ENCODE peak calls at places on chromosomes 2 and 18, in nine cellular contexts. Y is Right ventricle myocardium superior; R is NCI-H2081; V is adrenal gland; B is epithelial cell of esophagus; K is brain microvascular endothelial cell; H is activated naive CD4-positive, alpha-beta T cell; L is stimulated activated CD8-positive, alpha-beta memory T cell treated with anti-CD3 and anti-CD28 coated beads, Interleukin-7, amount 100 ng/mL, for 4 hours; W is NCI-H1092 treated with DMSO at 0.1 percent for 48 hours. Q is an unnamed sample.

GRCh38 chr2:86284987-86285386 is 52.4 kb downstream of the REEP1 start:
- DNase-seq in V (no peak), B (no peak), H (no peak), L (no peak), K (no peak), W (no peak), R (no peak), Y (no peak), Q (no peak)

GRCh38 chr2:86806059-86806857 is 15.5 kb upstream of the CD8A start:
- DNase-seq in K (no peak), B (no peak), L (no peak), R (no peak), H (no peak), V (no peak), W (no peak), Y (no peak), Q (no peak)

GRCh38 chr18:58662118-58662517 is 9.1 kb upstream of the MALT1 start:
- DNase-seq in B (no peak), R (no peak), L (no peak), Y (no peak), W (no peak), V (no peak), K (no peak), H (no peak), Q (no peak)

GRCh38 chr2:54772531-54772930 is 49.1 kb downstream of the EML6 start:
- DNase-seq in H (no peak), B (peak), Y (no peak), V (no peak), K (peak), L (no peak), R (no peak), W (no peak), Q (no peak)

GRCh38 chr2:169095631-169096105 is 26.3 kb downstream of the DHRS9 start:
- DNase-seq in R (no peak), V (no peak), W (no peak), L (no peak), B (peak), K (peak), H (no peak), Y (no peak), Q (no peak)

GRCh38 chr2:241659150-241659739 is 21.8 kb downstream of the ATG4B start:
- DNase-seq in B (peak), Y (peak), K (peak), R (peak), W (peak), V (peak), H (no peak), L (no peak), Q (peak)

GRCh38 chr2:120390381-120391055 is 44.6 kb downstream of the INHBB start:
- DNase-seq in V (no peak), W (no peak), K (no peak), H (no peak), Y (peak), B (no peak), R (no peak), L (no peak), Q (no peak)

GRCh38 chr2:10282621-10283105 is 20.0 kb upstream of the HPCAL1 start:
- DNase-seq in L (no peak), H (no peak), B (no peak), R (no peak), K (no peak), V (no peak), W (no peak), Y (peak), Q (no peak)

GRCh38 chr2:58925676-58926081 is 684.6 kb upstream of the FANCL start:
- DNase-seq in W (no peak), Y (peak), V (no peak), L (no peak), H (no peak), B (no peak), R (no peak), K (no peak), Q (no peak)

GRCh38 chr2:140274891-140275290 is 1494.7 kb upstream of the NXPH2 start:
- DNase-seq in H (no peak), K (no peak), B (peak), Y (no peak), R (peak), L (no peak), V (no peak), W (no peak), Q (no peak)

GRCh38 chr2:138433995-138434991 is 67.3 kb upstream of the SPOPL start:
- DNase-seq in R (no peak), K (no peak), H (no peak), W (no peak), B (peak), Y (no peak), L (no peak), V (no peak), Q (no peak)

GRCh38 chr2:106575955-106576354 is 88.8 kb downstream of the CD8B2 start:
- DNase-seq in Y (peak), L (no peak), V (no peak), W (no peak), K (peak), H (no peak), R (no peak), B (peak), Q (no peak)

GRCh38 chr2:128640847-128641360 is 322.2 kb upstream of the HS6ST1 start:
- DNase-seq in K (no peak), R (no peak), W (no peak), L (no peak), V (no peak), B (no peak), Y (no peak), H (no peak), Q (no peak)

GRCh38 chr2:235670974-235671787 is 177.3 kb downstream of the AGAP1 start:
- DNase-seq in L (no peak), R (peak), W (peak), Y (no peak), K (no peak), H (no peak), B (no peak), V (no peak), Q (no peak)

GRCh38 chr2:158034198-158034831 is 67.4 kb upstream of the UPP2 start:
- DNase-seq in B (peak), Y (no peak), V (peak), R (peak), H (no peak), L (no peak), W (peak), K (peak), Q (no peak)

GRCh38 chr2:6139142-6139541 is 447.0 kb downstream of the SOX11 start:
- DNase-seq in K (no peak), H (no peak), B (no peak), Y (no peak), R (no peak), L (no peak), W (no peak), V (no peak), Q (no peak)

GRCh38 chr18:2570772-2571199 is 519 bp downstream of the METTL4 start:
- DNase-seq in H (peak), R (peak), V (peak), Y (peak), B (peak), W (peak), K (peak), L (peak), Q (peak)

GRCh38 chr2:102618452-102619413 is 620 bp upstream of the SLC9A2 start:
- DNase-seq in L (no peak), V (peak), W (no peak), Y (peak), K (no peak), R (no peak), H (no peak), B (no peak), Q (no peak)

GRCh38 chr18:55322176-55322735 is 265.7 kb downstream of the TCF4 start:
- DNase-seq in Y (peak), V (peak), K (peak), L (no peak), H (no peak), R (peak), W (peak), B (peak), Q (no peak)

GRCh38 chr2:164589522-164589921 is 31.8 kb downstream of the GRB14 start:
- DNase-seq in K (peak), H (no peak), V (no peak), W (no peak), L (no peak), R (no peak), Y (no peak), B (no peak), Q (no peak)

GRCh38 chr2:218406209-218406948 is 6.7 kb downstream of the CTDSP1 start:
- DNase-seq in W (peak), R (peak), K (peak), L (peak), Y (peak), H (peak), V (peak), B (peak), Q (peak)

GRCh38 chr2:60510713-60511112 is 42.7 kb downstream of the BCL11A start:
- DNase-seq in Y (no peak), B (no peak), L (no peak), K (no peak), H (no peak), R (peak), V (no peak), W (no peak), Q (no peak)

GRCh38 chr2:119836455-119837142 is 76.9 kb downstream of the PTPN4 start:
- DNase-seq in W (no peak), V (no peak), Y (no peak), B (no peak), L (no peak), R (no peak), K (no peak), H (no peak), Q (no peak)

GRCh38 chr2:159902722-159903121 is 104.7 kb upstream of the CD302 start:
- DNase-seq in K (no peak), B (no peak), R (peak), H (no peak), W (peak), V (no peak), L (no peak), Y (no peak), Q (no peak)

GRCh38 chr2:172198361-172198760 is 95.7 kb upstream of the DLX2 start:
- DNase-seq in Y (no peak), W (no peak), V (no peak), K (no peak), R (no peak), B (no peak), H (no peak), L (no peak), Q (no peak)

GRCh38 chr2:159228006-159228655 is 58.4 kb downstream of the WDSUB1 start:
- DNase-seq in K (no peak), V (no peak), H (no peak), B (no peak), R (no peak), L (no peak), Y (no peak), W (no peak), Q (no peak)

GRCh38 chr18:46215902-46216723 is 111.9 kb downstream of the HAUS1 start:
- DNase-seq in Y (no peak), H (no peak), W (no peak), V (no peak), L (no peak), R (no peak), K (no peak), B (peak), Q (no peak)

GRCh38 chr2:37622434-37623202 is 48.8 kb downstream of the CDC42EP3 start:
- DNase-seq in Y (no peak), W (no peak), K (no peak), V (no peak), L (no peak), R (no peak), B (no peak), H (no peak), Q (no peak)

GRCh38 chr2:167380094-167380493 is 491.8 kb downstream of the XIRP2 start:
- DNase-seq in K (no peak), L (no peak), V (no peak), R (no peak), B (no peak), W (no peak), Y (no peak), H (no peak), Q (no peak)

GRCh38 chr18:12236934-12237832 is 17.0 kb upstream of the CIDEA start:
- DNase-seq in Y (peak), L (peak), R (peak), V (peak), B (peak), W (peak), K (peak), H (peak), Q (peak)

GRCh38 chr2:95695613-95696012 is 103.8 kb downstream of the TRIM43 start:
- DNase-seq in Y (peak), V (peak), L (no peak), R (no peak), W (no peak), B (no peak), K (no peak), H (no peak), Q (no peak)

GRCh38 chr2:216387262-216387661 is 15.0 kb upstream of the MARCHF4 start:
- DNase-seq in H (no peak), V (no peak), K (no peak), Y (no peak), R (no peak), W (no peak), B (no peak), L (no peak), Q (no peak)

GRCh38 chr2:203648273-203648672 is 58.2 kb upstream of the CD28 start:
- DNase-seq in H (no peak), L (no peak), R (no peak), V (no peak), W (peak), Y (no peak), K (no peak), B (no peak), Q (no peak)

GRCh38 chr2:239947361-239948045 is 77.6 kb downstream of the NDUFA10 start:
- DNase-seq in V (peak), Y (peak), R (no peak), B (no peak), L (no peak), K (no peak), H (no peak), W (no peak), Q (no peak)

GRCh38 chr2:110116033-110116710 is 550 bp upstream of the MALL start:
- DNase-seq in R (no peak), K (peak), V (peak), W (no peak), L (no peak), H (no peak), B (no peak), Y (peak), Q (no peak)